ENCODE peak calls at places on chromosomes 4 and X, in seven cellular contexts. One of them, this sample, is unnamed.

GRCh38 chr4:13484749-13485345 is 707 bp upstream of the RAB28 start:
- DNase-seq in NAMALWA: no peak
- DNase-seq in kidney tubule cell: peak; percentile 41
- DNase-seq in NCI-H2171: no peak
- DNase-seq in NCI-H1105: no peak
- DNase-seq in T-helper 17 cell: no peak
- DNase-seq in stimulated activated CD4-positive, alpha-beta T cell treated with anti-CD3 and anti-CD28 coated beads, Interleukin-15, amount 100 ng/mL, for 24 hours: no peak
- DNase-seq in this sample: no peak

GRCh38 chr4:148542922-148543623 is 100.9 kb upstream of the NR3C2 start:
- DNase-seq in NAMALWA: no peak
- DNase-seq in kidney tubule cell: peak; percentile 54
- DNase-seq in NCI-H2171: no peak
- DNase-seq in NCI-H1105: no peak
- DNase-seq in T-helper 17 cell: no peak
- DNase-seq in stimulated activated CD4-positive, alpha-beta T cell treated with anti-CD3 and anti-CD28 coated beads, Interleukin-15, amount 100 ng/mL, for 24 hours: no peak
- DNase-seq in this sample: no peak

GRCh38 chr4:15500721-15501120 is 31.0 kb downstream of the CC2D2A start:
- DNase-seq in NAMALWA: no peak
- DNase-seq in kidney tubule cell: peak; percentile 30
- DNase-seq in NCI-H2171: no peak
- DNase-seq in NCI-H1105: no peak
- DNase-seq in T-helper 17 cell: no peak
- DNase-seq in stimulated activated CD4-positive, alpha-beta T cell treated with anti-CD3 and anti-CD28 coated beads, Interleukin-15, amount 100 ng/mL, for 24 hours: no peak
- DNase-seq in this sample: no peak

GRCh38 chrX:46572295-46572936 is 1.1 kb upstream of the CHST7 start:
- DNase-seq in NAMALWA: peak; percentile 71
- DNase-seq in kidney tubule cell: no peak
- DNase-seq in NCI-H2171: no peak
- DNase-seq in NCI-H1105: no peak
- DNase-seq in T-helper 17 cell: no peak
- DNase-seq in stimulated activated CD4-positive, alpha-beta T cell treated with anti-CD3 and anti-CD28 coated beads, Interleukin-15, amount 100 ng/mL, for 24 hours: peak; percentile 57
- DNase-seq in this sample: no peak

GRCh38 chr4:185638548-185639301 is 103.4 kb upstream of the PDLIM3 start:
- DNase-seq in NAMALWA: no peak
- DNase-seq in kidney tubule cell: no peak
- DNase-seq in NCI-H2171: no peak
- DNase-seq in NCI-H1105: no peak
- DNase-seq in T-helper 17 cell: no peak
- DNase-seq in stimulated activated CD4-positive, alpha-beta T cell treated with anti-CD3 and anti-CD28 coated beads, Interleukin-15, amount 100 ng/mL, for 24 hours: no peak
- DNase-seq in this sample: no peak

GRCh38 chrX:71095971-71096701 is 485 bp downstream of the FOXO4 start:
- DNase-seq in NAMALWA: peak; percentile 50
- DNase-seq in kidney tubule cell: peak; percentile 34
- DNase-seq in NCI-H2171: peak; percentile 69
- DNase-seq in NCI-H1105: peak; percentile 21
- DNase-seq in T-helper 17 cell: no peak
- DNase-seq in stimulated activated CD4-positive, alpha-beta T cell treated with anti-CD3 and anti-CD28 coated beads, Interleukin-15, amount 100 ng/mL, for 24 hours: no peak
- DNase-seq in this sample: peak; percentile 5

GRCh38 chr4:147461161-147461560 is 19.7 kb upstream of the EDNRA start:
- DNase-seq in NAMALWA: no peak
- DNase-seq in kidney tubule cell: peak; percentile 77
- DNase-seq in NCI-H2171: no peak
- DNase-seq in NCI-H1105: no peak
- DNase-seq in T-helper 17 cell: no peak
- DNase-seq in stimulated activated CD4-positive, alpha-beta T cell treated with anti-CD3 and anti-CD28 coated beads, Interleukin-15, amount 100 ng/mL, for 24 hours: no peak
- DNase-seq in this sample: no peak

GRCh38 chr4:119872344-119873031 is 194.2 kb downstream of the MAD2L1 start:
- DNase-seq in NAMALWA: no peak
- DNase-seq in kidney tubule cell: peak; percentile 51
- DNase-seq in NCI-H2171: no peak
- DNase-seq in NCI-H1105: no peak
- DNase-seq in T-helper 17 cell: no peak
- DNase-seq in stimulated activated CD4-positive, alpha-beta T cell treated with anti-CD3 and anti-CD28 coated beads, Interleukin-15, amount 100 ng/mL, for 24 hours: no peak
- DNase-seq in this sample: no peak

GRCh38 chr4:89558147-89558546 is 250.5 kb upstream of the GPRIN3 start:
- DNase-seq in NAMALWA: peak; percentile 18
- DNase-seq in kidney tubule cell: peak; percentile 30
- DNase-seq in NCI-H2171: no peak
- DNase-seq in NCI-H1105: no peak
- DNase-seq in T-helper 17 cell: no peak
- DNase-seq in stimulated activated CD4-positive, alpha-beta T cell treated with anti-CD3 and anti-CD28 coated beads, Interleukin-15, amount 100 ng/mL, for 24 hours: no peak
- DNase-seq in this sample: no peak

GRCh38 chr4:94548571-94548970 is 96.8 kb downstream of the PDLIM5 start:
- DNase-seq in NAMALWA: no peak
- DNase-seq in kidney tubule cell: peak; percentile 91
- DNase-seq in NCI-H2171: no peak
- DNase-seq in NCI-H1105: no peak
- DNase-seq in T-helper 17 cell: no peak
- DNase-seq in stimulated activated CD4-positive, alpha-beta T cell treated with anti-CD3 and anti-CD28 coated beads, Interleukin-15, amount 100 ng/mL, for 24 hours: no peak
- DNase-seq in this sample: no peak

GRCh38 chr4:88846232-88846790 is 148.7 kb upstream of the NAP1L5 start:
- DNase-seq in NAMALWA: no peak
- DNase-seq in kidney tubule cell: peak; percentile 10
- DNase-seq in NCI-H2171: no peak
- DNase-seq in NCI-H1105: no peak
- DNase-seq in T-helper 17 cell: no peak
- DNase-seq in stimulated activated CD4-positive, alpha-beta T cell treated with anti-CD3 and anti-CD28 coated beads, Interleukin-15, amount 100 ng/mL, for 24 hours: no peak
- DNase-seq in this sample: peak; percentile 10

GRCh38 chr4:12924253-12924652 is 559.9 kb downstream of the RAB28 start:
- DNase-seq in NAMALWA: no peak
- DNase-seq in kidney tubule cell: no peak
- DNase-seq in NCI-H2171: no peak
- DNase-seq in NCI-H1105: no peak
- DNase-seq in T-helper 17 cell: no peak
- DNase-seq in stimulated activated CD4-positive, alpha-beta T cell treated with anti-CD3 and anti-CD28 coated beads, Interleukin-15, amount 100 ng/mL, for 24 hours: no peak
- DNase-seq in this sample: peak; percentile 5

GRCh38 chrX:142804085-142804484 is 221.6 kb upstream of the SPANXN4 start:
- DNase-seq in NAMALWA: peak; percentile 31
- DNase-seq in kidney tubule cell: no peak
- DNase-seq in NCI-H2171: no peak
- DNase-seq in NCI-H1105: no peak
- DNase-seq in T-helper 17 cell: no peak
- DNase-seq in stimulated activated CD4-positive, alpha-beta T cell treated with anti-CD3 and anti-CD28 coated beads, Interleukin-15, amount 100 ng/mL, for 24 hours: no peak
- DNase-seq in this sample: no peak

GRCh38 chr4:106704253-106704870 is 331.8 kb downstream of the DKK2 start:
- DNase-seq in NAMALWA: no peak
- DNase-seq in kidney tubule cell: no peak
- DNase-seq in NCI-H2171: no peak
- DNase-seq in NCI-H1105: no peak
- DNase-seq in T-helper 17 cell: no peak
- DNase-seq in stimulated activated CD4-positive, alpha-beta T cell treated with anti-CD3 and anti-CD28 coated beads, Interleukin-15, amount 100 ng/mL, for 24 hours: no peak
- DNase-seq in this sample: no peak

GRCh38 chr4:103207673-103208072 is 9.5 kb upstream of the CENPE start:
- DNase-seq in NAMALWA: peak; percentile 23
- DNase-seq in kidney tubule cell: no peak
- DNase-seq in NCI-H2171: no peak
- DNase-seq in NCI-H1105: no peak
- DNase-seq in T-helper 17 cell: no peak
- DNase-seq in stimulated activated CD4-positive, alpha-beta T cell treated with anti-CD3 and anti-CD28 coated beads, Interleukin-15, amount 100 ng/mL, for 24 hours: no peak
- DNase-seq in this sample: no peak

GRCh38 chr4:54228064-54228527 is 997 bp upstream of the PDGFRA start:
- DNase-seq in NAMALWA: peak; percentile 29
- DNase-seq in kidney tubule cell: peak; percentile 61
- DNase-seq in NCI-H2171: no peak
- DNase-seq in NCI-H1105: no peak
- DNase-seq in T-helper 17 cell: no peak
- DNase-seq in stimulated activated CD4-positive, alpha-beta T cell treated with anti-CD3 and anti-CD28 coated beads, Interleukin-15, amount 100 ng/mL, for 24 hours: peak; percentile 72
- DNase-seq in this sample: no peak

GRCh38 chr4:165403667-165404066 is 24.9 kb downstream of the CPE start:
- DNase-seq in NAMALWA: no peak
- DNase-seq in kidney tubule cell: no peak
- DNase-seq in NCI-H2171: no peak
- DNase-seq in NCI-H1105: peak; percentile 13
- DNase-seq in T-helper 17 cell: no peak
- DNase-seq in stimulated activated CD4-positive, alpha-beta T cell treated with anti-CD3 and anti-CD28 coated beads, Interleukin-15, amount 100 ng/mL, for 24 hours: no peak
- DNase-seq in this sample: no peak

GRCh38 chr4:171983935-171984805 is 171.0 kb downstream of the GALNTL6 start:
- DNase-seq in NAMALWA: no peak
- DNase-seq in kidney tubule cell: no peak
- DNase-seq in NCI-H2171: no peak
- DNase-seq in NCI-H1105: no peak
- DNase-seq in T-helper 17 cell: no peak
- DNase-seq in stimulated activated CD4-positive, alpha-beta T cell treated with anti-CD3 and anti-CD28 coated beads, Interleukin-15, amount 100 ng/mL, for 24 hours: no peak
- DNase-seq in this sample: no peak

GRCh38 chr4:165347647-165348569 is 20.4 kb downstream of the MSMO1 start:
- DNase-seq in NAMALWA: no peak
- DNase-seq in kidney tubule cell: no peak
- DNase-seq in NCI-H2171: no peak
- DNase-seq in NCI-H1105: no peak
- DNase-seq in T-helper 17 cell: no peak
- DNase-seq in stimulated activated CD4-positive, alpha-beta T cell treated with anti-CD3 and anti-CD28 coated beads, Interleukin-15, amount 100 ng/mL, for 24 hours: no peak
- DNase-seq in this sample: no peak

GRCh38 chr4:114263233-114263632 is 283.8 kb upstream of the ARSJ start:
- DNase-seq in NAMALWA: no peak
- DNase-seq in kidney tubule cell: peak; percentile 49
- DNase-seq in NCI-H2171: no peak
- DNase-seq in NCI-H1105: no peak
- DNase-seq in T-helper 17 cell: no peak
- DNase-seq in stimulated activated CD4-positive, alpha-beta T cell treated with anti-CD3 and anti-CD28 coated beads, Interleukin-15, amount 100 ng/mL, for 24 hours: no peak
- DNase-seq in this sample: no peak

This sample was measured in NCI-H510A.